ENCODE peak calls at places on chromosomes 4 and X, in six cellular contexts. One of them, this sample, is unnamed.

GRCh38 chr4:10171055-10171454 is 54.5 kb upstream of the WDR1 start:
- DNase-seq in EL: peak
- DNase-seq in body of pancreas: no peak
- DNase-seq in activated naive CD4-positive, alpha-beta T cell treated with anti-CD3 and anti-CD28 coated beads, Interleukin-2, amount 10 ng/mL, durations not matched to agents 7 days and 5 days: no peak
- DNase-seq in T-cell: no peak
- DNase-seq in NCI-H1417: no peak
- DNase-seq in this sample: no peak

GRCh38 chr4:112898357-112899141 is 150.9 kb upstream of the ANK2 start:
- DNase-seq in NCI-H1417: no peak
- DNase-seq in activated naive CD4-positive, alpha-beta T cell treated with anti-CD3 and anti-CD28 coated beads, Interleukin-2, amount 10 ng/mL, durations not matched to agents 7 days and 5 days: no peak
- DNase-seq in EL: no peak
- DNase-seq in body of pancreas: no peak
- DNase-seq in T-cell: no peak
- DNase-seq in this sample: no peak

GRCh38 chr4:99209671-99210070 is 9.4 kb downstream of the ADH6 start:
- DNase-seq in activated naive CD4-positive, alpha-beta T cell treated with anti-CD3 and anti-CD28 coated beads, Interleukin-2, amount 10 ng/mL, durations not matched to agents 7 days and 5 days: no peak
- DNase-seq in EL: peak
- DNase-seq in NCI-H1417: no peak
- DNase-seq in T-cell: no peak
- DNase-seq in body of pancreas: no peak
- DNase-seq in this sample: no peak

GRCh38 chr4:105992641-105993305 is 97.5 kb downstream of the NPNT start:
- DNase-seq in body of pancreas: no peak
- DNase-seq in NCI-H1417: no peak
- DNase-seq in T-cell: no peak
- DNase-seq in activated naive CD4-positive, alpha-beta T cell treated with anti-CD3 and anti-CD28 coated beads, Interleukin-2, amount 10 ng/mL, durations not matched to agents 7 days and 5 days: no peak
- DNase-seq in EL: no peak
- DNase-seq in this sample: no peak

GRCh38 chr4:72779256-72779655 is 210.2 kb upstream of the ADAMTS3 start:
- DNase-seq in activated naive CD4-positive, alpha-beta T cell treated with anti-CD3 and anti-CD28 coated beads, Interleukin-2, amount 10 ng/mL, durations not matched to agents 7 days and 5 days: no peak
- DNase-seq in EL: peak
- DNase-seq in body of pancreas: no peak
- DNase-seq in T-cell: no peak
- DNase-seq in NCI-H1417: no peak
- DNase-seq in this sample: no peak

GRCh38 chr4:116866116-116866515 is 219.3 kb downstream of the TRAM1L1 start:
- DNase-seq in body of pancreas: no peak
- DNase-seq in NCI-H1417: no peak
- DNase-seq in activated naive CD4-positive, alpha-beta T cell treated with anti-CD3 and anti-CD28 coated beads, Interleukin-2, amount 10 ng/mL, durations not matched to agents 7 days and 5 days: no peak
- DNase-seq in T-cell: no peak
- DNase-seq in EL: no peak
- DNase-seq in this sample: no peak

GRCh38 chr4:138439143-138439581 is 197.0 kb upstream of the SLC7A11 start:
- DNase-seq in body of pancreas: no peak
- DNase-seq in EL: peak
- DNase-seq in activated naive CD4-positive, alpha-beta T cell treated with anti-CD3 and anti-CD28 coated beads, Interleukin-2, amount 10 ng/mL, durations not matched to agents 7 days and 5 days: no peak
- DNase-seq in T-cell: no peak
- DNase-seq in NCI-H1417: no peak
- DNase-seq in this sample: no peak

GRCh38 chr4:96465834-96466233 is 625.9 kb downstream of the PDHA2 start:
- DNase-seq in NCI-H1417: no peak
- DNase-seq in body of pancreas: no peak
- DNase-seq in EL: no peak
- DNase-seq in activated naive CD4-positive, alpha-beta T cell treated with anti-CD3 and anti-CD28 coated beads, Interleukin-2, amount 10 ng/mL, durations not matched to agents 7 days and 5 days: no peak
- DNase-seq in T-cell: no peak
- DNase-seq in this sample: no peak

GRCh38 chr4:99853190-99853589 is 36.6 kb downstream of the DAPP1 start:
- DNase-seq in EL: no peak
- DNase-seq in body of pancreas: no peak
- DNase-seq in T-cell: no peak
- DNase-seq in NCI-H1417: no peak
- DNase-seq in activated naive CD4-positive, alpha-beta T cell treated with anti-CD3 and anti-CD28 coated beads, Interleukin-2, amount 10 ng/mL, durations not matched to agents 7 days and 5 days: no peak
- DNase-seq in this sample: no peak

GRCh38 chr4:115353370-115353769 is 239.9 kb upstream of the NDST4 start:
- DNase-seq in NCI-H1417: no peak
- DNase-seq in activated naive CD4-positive, alpha-beta T cell treated with anti-CD3 and anti-CD28 coated beads, Interleukin-2, amount 10 ng/mL, durations not matched to agents 7 days and 5 days: no peak
- DNase-seq in body of pancreas: no peak
- DNase-seq in T-cell: no peak
- DNase-seq in EL: no peak
- DNase-seq in this sample: no peak

GRCh38 chrX:10052906-10053625 is 85.9 kb downstream of the CLDN34 start:
- DNase-seq in activated naive CD4-positive, alpha-beta T cell treated with anti-CD3 and anti-CD28 coated beads, Interleukin-2, amount 10 ng/mL, durations not matched to agents 7 days and 5 days: no peak
- DNase-seq in EL: peak
- DNase-seq in NCI-H1417: no peak
- DNase-seq in T-cell: no peak
- DNase-seq in body of pancreas: peak
- DNase-seq in this sample: no peak

GRCh38 chr4:159048166-159048886 is 54.6 kb upstream of the RAPGEF2 start:
- DNase-seq in T-cell: no peak
- DNase-seq in EL: peak
- DNase-seq in activated naive CD4-positive, alpha-beta T cell treated with anti-CD3 and anti-CD28 coated beads, Interleukin-2, amount 10 ng/mL, durations not matched to agents 7 days and 5 days: no peak
- DNase-seq in body of pancreas: peak
- DNase-seq in NCI-H1417: no peak
- DNase-seq in this sample: peak

GRCh38 chr4:186859420-186859819 is 135.8 kb upstream of the FAT1 start:
- DNase-seq in body of pancreas: no peak
- DNase-seq in T-cell: no peak
- DNase-seq in NCI-H1417: no peak
- DNase-seq in EL: no peak
- DNase-seq in activated naive CD4-positive, alpha-beta T cell treated with anti-CD3 and anti-CD28 coated beads, Interleukin-2, amount 10 ng/mL, durations not matched to agents 7 days and 5 days: no peak
- DNase-seq in this sample: no peak

GRCh38 chrX:75038925-75039324 is 113.7 kb upstream of the NEXMIF start:
- DNase-seq in EL: peak
- DNase-seq in NCI-H1417: no peak
- DNase-seq in T-cell: no peak
- DNase-seq in body of pancreas: no peak
- DNase-seq in activated naive CD4-positive, alpha-beta T cell treated with anti-CD3 and anti-CD28 coated beads, Interleukin-2, amount 10 ng/mL, durations not matched to agents 7 days and 5 days: peak
- DNase-seq in this sample: no peak

GRCh38 chrX:13488706-13489105 is 80.7 kb upstream of the EGFL6 start:
- DNase-seq in NCI-H1417: no peak
- DNase-seq in activated naive CD4-positive, alpha-beta T cell treated with anti-CD3 and anti-CD28 coated beads, Interleukin-2, amount 10 ng/mL, durations not matched to agents 7 days and 5 days: no peak
- DNase-seq in body of pancreas: no peak
- DNase-seq in EL: no peak
- DNase-seq in T-cell: no peak
- DNase-seq in this sample: no peak

GRCh38 chrX:17590892-17591740 is 146.2 kb upstream of the SCML1 start:
- DNase-seq in body of pancreas: peak
- DNase-seq in EL: peak
- DNase-seq in NCI-H1417: peak
- DNase-seq in T-cell: peak
- DNase-seq in activated naive CD4-positive, alpha-beta T cell treated with anti-CD3 and anti-CD28 coated beads, Interleukin-2, amount 10 ng/mL, durations not matched to agents 7 days and 5 days: peak
- DNase-seq in this sample: peak

GRCh38 chr4:139599594-139600374 is 43.8 kb upstream of the SETD7 start:
- DNase-seq in T-cell: no peak
- DNase-seq in body of pancreas: no peak
- DNase-seq in activated naive CD4-positive, alpha-beta T cell treated with anti-CD3 and anti-CD28 coated beads, Interleukin-2, amount 10 ng/mL, durations not matched to agents 7 days and 5 days: no peak
- DNase-seq in NCI-H1417: no peak
- DNase-seq in EL: peak
- DNase-seq in this sample: no peak

GRCh38 chr4:83875437-83875836 is 339.5 kb downstream of the GPAT3 start:
- DNase-seq in NCI-H1417: no peak
- DNase-seq in T-cell: no peak
- DNase-seq in EL: peak
- DNase-seq in activated naive CD4-positive, alpha-beta T cell treated with anti-CD3 and anti-CD28 coated beads, Interleukin-2, amount 10 ng/mL, durations not matched to agents 7 days and 5 days: no peak
- DNase-seq in body of pancreas: no peak
- DNase-seq in this sample: no peak

GRCh38 chr4:94974773-94975172 is 217.0 kb downstream of the BMPR1B start:
- DNase-seq in body of pancreas: no peak
- DNase-seq in NCI-H1417: no peak
- DNase-seq in activated naive CD4-positive, alpha-beta T cell treated with anti-CD3 and anti-CD28 coated beads, Interleukin-2, amount 10 ng/mL, durations not matched to agents 7 days and 5 days: no peak
- DNase-seq in T-cell: no peak
- DNase-seq in EL: no peak
- DNase-seq in this sample: no peak

This sample was measured in kidney.